ENCODE peak calls at places on chromosomes 13 and 19, in five cellular contexts. J is mammary epithelial cell, T is lower lobe of right lung, L is cardiac muscle cell, F is body of pancreas. Q is an unnamed sample.

GRCh38 chr19:10184636-10185035 is 10.1 kb downstream of the DNMT1 start:
- DNase-seq in J (peak; percentile 15), T (no peak), L (no peak), F (no peak), Q (no peak)

GRCh38 chr19:15317392-15318011 is 14.8 kb downstream of the BRD4 start:
- DNase-seq in J (no peak), T (no peak), L (peak; percentile 50), F (no peak), Q (no peak)

GRCh38 chr13:38875186-38875875 is 115.3 kb downstream of the STOML3 start:
- DNase-seq in J (no peak), T (no peak), L (no peak), F (no peak), Q (no peak)

GRCh38 chr13:110702591-110703526 is 3.1 kb downstream of the CARS2 start:
- DNase-seq in J (no peak), T (no peak), L (peak; percentile 18), F (no peak), Q (no peak)

GRCh38 chr19:46786236-46787039 is 2.0 kb downstream of the SLC1A5 start:
- DNase-seq in J (peak; percentile 82), T (peak; percentile 78), L (peak; percentile 80), F (peak; percentile 63), Q (peak; percentile 79)

GRCh38 chr13:19845758-19846157 is 17.7 kb downstream of the ZMYM5 start:
- DNase-seq in J (peak; percentile 97), T (no peak), L (peak; percentile 96), F (no peak), Q (no peak)

GRCh38 chr19:19214892-19215291 is 3.1 kb downstream of the NCAN start:
- DNase-seq in J (no peak), T (no peak), L (peak; percentile 59), F (peak; percentile 43), Q (peak; percentile 82)

GRCh38 chr19:11268783-11269267 is 6.5 kb upstream of the DOCK6 start:
- DNase-seq in J (peak; percentile 80), T (peak; percentile 60), L (peak; percentile 89), F (peak; percentile 41), Q (peak; percentile 74)

GRCh38 chr13:100634686-100635085 is 39.9 kb downstream of the TMTC4 start:
- DNase-seq in J (no peak), T (no peak), L (no peak), F (no peak), Q (no peak)

GRCh38 chr19:5037936-5038335 is 69.0 kb downstream of the KDM4B start:
- DNase-seq in J (no peak), T (no peak), L (no peak), F (no peak), Q (no peak)

GRCh38 chr13:95800455-95800854 is 123.5 kb downstream of the DNAJC3 start:
- DNase-seq in J (no peak), T (no peak), L (no peak), F (no peak), Q (no peak)

GRCh38 chr19:58570770-58571574 is 2.2 kb downstream of the MZF1 start:
- DNase-seq in J (no peak), T (no peak), L (no peak), F (peak; percentile 5), Q (no peak)

GRCh38 chr19:21434967-21435544 is 38.1 kb downstream of the ZNF493 start:
- DNase-seq in J (no peak), T (no peak), L (no peak), F (peak; percentile 24), Q (no peak)

GRCh38 chr13:81713201-81713600 is 1372.3 kb upstream of the SPRY2 start:
- DNase-seq in J (no peak), T (no peak), L (no peak), F (no peak), Q (no peak)

GRCh38 chr13:72694314-72694713 is 33.1 kb downstream of the MZT1 start:
- DNase-seq in J (no peak), T (no peak), L (peak; percentile 15), F (no peak), Q (no peak)

GRCh38 chr19:42316223-42317211 is 3.4 kb downstream of the TMEM145 start:
- DNase-seq in J (no peak), T (peak; percentile 74), L (peak; percentile 50), F (no peak), Q (peak; percentile 83)

GRCh38 chr19:13764821-13765394 is 586 bp downstream of the MRI1 start:
- DNase-seq in J (no peak), T (peak; percentile 66), L (no peak), F (peak; percentile 38), Q (peak; percentile 39)

GRCh38 chr19:19170053-19170945 is at the start of gene MEF2B:
- DNase-seq in J (peak; percentile 27), T (peak; percentile 87), L (peak; percentile 73), F (peak; percentile 85), Q (peak; percentile 62)

GRCh38 chr13:100497394-100497793 is 91.2 kb downstream of the GGACT start:
- DNase-seq in J (no peak), T (no peak), L (peak; percentile 87), F (no peak), Q (peak; percentile 83)

GRCh38 chr13:75421987-75422386 is 60.0 kb downstream of the TBC1D4 start:
- DNase-seq in J (no peak), T (no peak), L (peak; percentile 20), F (no peak), Q (no peak)

GRCh38 chr19:10419646-10420443 is 493 bp upstream of the PDE4A start:
- DNase-seq in J (peak; percentile 51), T (no peak), L (peak; percentile 72), F (no peak), Q (peak; percentile 94)

GRCh38 chr13:74651121-74651520 is 516.9 kb upstream of the KLF12 start:
- DNase-seq in J (no peak), T (no peak), L (no peak), F (no peak), Q (no peak)

GRCh38 chr19:14127176-14127575 is 9.2 kb downstream of the ASF1B start:
- DNase-seq in J (no peak), T (peak; percentile 80), L (no peak), F (no peak), Q (no peak)

GRCh38 chr13:28136916-28137315 is 1.4 kb upstream of the PAN3 start:
- DNase-seq in J (no peak), T (no peak), L (no peak), F (no peak), Q (no peak)

GRCh38 chr19:17942181-17942580 is 9.4 kb downstream of the CCDC124 start:
- DNase-seq in J (no peak), T (no peak), L (no peak), F (no peak), Q (no peak)

GRCh38 chr19:17942582-17943283 is 9.9 kb downstream of the CCDC124 start:
- DNase-seq in J (no peak), T (no peak), L (no peak), F (no peak), Q (no peak)

GRCh38 chr19:17944301-17944700 is 11.5 kb downstream of the CCDC124 start:
- DNase-seq in J (peak; percentile 68), T (no peak), L (peak; percentile 71), F (no peak), Q (no peak)

GRCh38 chr19:17946965-17947784 is 14.4 kb downstream of the CCDC124 start:
- DNase-seq in J (no peak), T (no peak), L (no peak), F (peak; percentile 29), Q (no peak)

GRCh38 chr19:17943284-17944221 is 10.7 kb downstream of the CCDC124 start:
- DNase-seq in J (no peak), T (no peak), L (no peak), F (no peak), Q (no peak)
- H3K27ac ChIP-seq in J (no peak overlapping the region), T (no peak overlapping the region), L (no peak overlapping the region), F (no peak overlapping the region), Q (no peak overlapping the region)

DNA sequence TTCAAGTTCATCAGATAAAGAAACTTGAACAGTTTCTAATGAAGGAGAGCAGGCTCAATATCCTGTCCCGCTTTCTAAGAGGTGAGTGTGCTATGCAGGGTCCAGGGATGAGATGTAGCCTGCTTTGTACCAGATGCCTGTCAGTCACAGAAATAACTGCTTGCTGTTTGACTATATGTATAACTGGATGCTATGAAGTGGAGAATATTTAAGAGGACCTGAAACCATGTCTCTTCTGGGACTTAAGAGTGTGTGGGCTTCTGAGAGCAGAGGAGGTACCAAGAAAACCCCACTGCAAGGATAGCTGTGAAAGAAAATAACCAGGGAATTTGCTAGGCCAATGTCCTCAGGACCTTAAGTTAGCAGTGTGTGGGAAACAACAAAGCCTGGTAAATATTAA is 246.3 kb upstream of the RFC3 start:
- DNase-seq in J (no peak), T (no peak), L (no peak), F (no peak), Q (no peak)
- H3K4me1 ChIP-seq in J (peaks cover 3% of the 10 kb centered on the region), T (no peaks in the 10 kb centered on the region), L (no peaks in the 10 kb centered on the region), F (no peaks in the 10 kb centered on the region), Q (peaks cover 3% of the 10 kb centered on the region)

GRCh38 chr19:409006-409514 is at the start of gene C2CD4C:
- DNase-seq in J (no peak), T (peak; percentile 39), L (peak; percentile 17), F (peak; percentile 33), Q (peak; percentile 12)

GRCh38 chr19:407501-408440 is 1.2 kb downstream of the C2CD4C start:
- DNase-seq in J (no peak), T (peak; percentile 47), L (no peak), F (no peak), Q (no peak)

GRCh38 chr19:409515-410242 is 732 bp upstream of the C2CD4C start:
- DNase-seq in J (no peak), T (no peak), L (no peak), F (no peak), Q (no peak)

GRCh38 chr19:406999-407491 is 1.9 kb downstream of the C2CD4C start:
- DNase-seq in J (no peak), T (no peak), L (no peak), F (no peak), Q (no peak)

DNA sequence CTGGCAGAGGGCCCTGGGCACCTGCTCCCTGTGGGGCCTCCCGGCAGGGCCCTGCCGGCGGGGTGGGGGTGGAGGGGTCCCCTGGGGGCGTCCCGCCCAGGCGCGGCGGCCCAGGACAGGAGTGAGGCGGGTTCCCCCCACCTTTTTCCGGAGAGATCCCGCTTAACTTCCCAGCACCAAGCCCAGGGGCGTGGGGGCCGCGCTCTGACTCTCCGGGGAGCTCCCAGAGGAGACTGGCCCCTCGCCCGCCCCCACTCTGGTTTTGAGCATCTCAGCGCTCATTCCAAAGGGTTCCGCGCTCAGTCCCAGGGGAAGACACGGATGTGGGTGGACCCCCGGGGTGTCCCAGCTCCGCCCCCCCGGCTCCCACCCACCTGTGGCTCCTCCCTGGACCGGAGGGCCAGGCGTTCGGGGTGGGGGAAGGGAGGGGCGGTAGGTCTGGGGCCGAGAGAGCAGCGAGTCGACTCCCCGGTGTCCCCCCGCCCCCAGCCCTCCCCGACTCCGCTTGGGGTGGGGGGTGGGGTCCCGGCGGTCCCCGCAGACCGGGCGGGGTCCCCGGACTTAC is 424 bp downstream of the C2CD4C start:
- DNase-seq in J (no peak), T (peak; percentile 43), L (no peak), F (peak; percentile 8), Q (no peak)
- H3K4me3 ChIP-seq in J (no peak overlapping the region), T (peak overlapping the region; percentile 55), L (peak overlapping the region; percentile 81), F (no peak overlapping the region), Q (peak overlapping the region; percentile 46)

GRCh38 chr19:49786432-49786831 is 19.6 kb downstream of the AP2A1 start:
- DNase-seq in J (peak; percentile 28), T (no peak), L (peak; percentile 20), F (no peak), Q (peak; percentile 24)

GRCh38 chr19:49787746-49788145 is 20.9 kb downstream of the AP2A1 start:
- DNase-seq in J (no peak), T (no peak), L (no peak), F (no peak), Q (no peak)

GRCh38 chr19:49790866-49791265 is 22.2 kb downstream of the FUZ start:
- DNase-seq in J (no peak), T (no peak), L (peak; percentile 84), F (peak; percentile 30), Q (no peak)

GRCh38 chr19:49791776-49792445 is 21.2 kb downstream of the FUZ start:
- DNase-seq in J (no peak), T (no peak), L (no peak), F (no peak), Q (no peak)

GRCh38 chr19:49788857-49789256 is 22.1 kb downstream of the AP2A1 start:
- DNase-seq in J (no peak), T (no peak), L (no peak), F (no peak), Q (no peak)
- H3K27ac ChIP-seq in J (no peak overlapping the region), T (no peak overlapping the region), L (no peak overlapping the region), F (no peak overlapping the region), Q (no peak overlapping the region)